ENCODE peak calls at places on chromosome 6, in seven cellular contexts. V, Z, D, X, W, H and C are unnamed samples.
A peak's percentile ranks its signal among the peaks of the same experiment; 100 is the strongest.

GRCh38 chr6:88813045-88813444 is 150.4 kb downstream of the RNGTT start:
- DNase-seq in Z (no peak), D (no peak), V (no peak), W (no peak), X (no peak), H (no peak), C (no peak)

GRCh38 chr6:148577687-148578488 is 168.9 kb upstream of the UST start:
- DNase-seq in D (peak; percentile 74), X (peak; percentile 72), W (peak; percentile 80), V (peak; percentile 22), Z (peak; percentile 35), H (no peak), C (peak; percentile 57)

GRCh38 chr6:79430913-79431312 is 106.3 kb downstream of the LCA5 start:
- DNase-seq in X (no peak), V (no peak), D (no peak), H (no peak), W (no peak), Z (no peak), C (no peak)

GRCh38 chr6:118283759-118284158 is 264.3 kb upstream of the PLN start:
- DNase-seq in V (peak; percentile 50), W (peak; percentile 66), D (peak; percentile 61), H (no peak), Z (peak; percentile 47), X (peak; percentile 62), C (peak; percentile 16)

GRCh38 chr6:101633081-101633480 is 239.6 kb downstream of the GRIK2 start:
- DNase-seq in D (no peak), X (no peak), W (no peak), V (no peak), H (no peak), Z (no peak), C (no peak)

GRCh38 chr6:43940393-43941087 is 170.5 kb downstream of the VEGFA start:
- DNase-seq in X (no peak), D (no peak), H (no peak), V (no peak), Z (no peak), W (no peak), C (no peak)

GRCh38 chr6:170173416-170173990 is 117.4 kb downstream of the DLL1 start:
- DNase-seq in V (no peak), W (no peak), Z (no peak), D (no peak), X (no peak), H (no peak), C (no peak)

GRCh38 chr6:170233304-170234205 is 57.3 kb downstream of the DLL1 start:
- DNase-seq in H (no peak), D (no peak), V (no peak), X (no peak), Z (no peak), W (no peak), C (no peak)